ENCODE peak calls at places on chromosomes 4 and X, in ten cellular contexts. W, M, G, H, R, L, F, U, X and T are unnamed samples.
A peak's percentile ranks its signal among the peaks of the same experiment; 100 is the strongest.

GRCh38 chr4:152831416-152831815 is 51.7 kb downstream of the ARFIP1 start:
- DNase-seq in W (no peak), M (no peak), G (no peak), H (no peak), R (peak; percentile 24), L (no peak), F (no peak), U (no peak), X (no peak), T (no peak)

GRCh38 chrX:16628954-16629595 is 20.9 kb upstream of the S100G start:
- DNase-seq in W (no peak), M (no peak), G (no peak), H (no peak), R (no peak), L (peak; percentile 84), F (no peak), U (no peak), X (no peak), T (no peak)

GRCh38 chr4:108933046-108933445 is 170.2 kb upstream of the ETNPPL start:
- DNase-seq in W (no peak), M (no peak), G (no peak), H (no peak), R (no peak), L (no peak), F (no peak), U (no peak), X (no peak), T (no peak)

GRCh38 chrX:15939737-15940136 is 85.1 kb upstream of the AP1S2 start:
- DNase-seq in W (no peak), M (no peak), G (no peak), H (no peak), R (no peak), L (no peak), F (no peak), U (no peak), X (no peak), T (no peak)

GRCh38 chr4:36192922-36193321 is 51.4 kb downstream of the ARAP2 start:
- DNase-seq in W (no peak), M (no peak), G (no peak), H (no peak), R (no peak), L (no peak), F (no peak), U (no peak), X (no peak), T (no peak)

GRCh38 chr4:27198246-27198645 is 337.6 kb downstream of the STIM2 start:
- DNase-seq in W (no peak), M (no peak), G (no peak), H (no peak), R (no peak), L (no peak), F (no peak), U (no peak), X (no peak), T (no peak)

GRCh38 chrX:72545990-72546389 is 26.7 kb downstream of the HDAC8 start:
- DNase-seq in W (peak; percentile 10), M (no peak), G (no peak), H (no peak), R (no peak), L (no peak), F (no peak), U (no peak), X (no peak), T (no peak)

GRCh38 chrX:74015379-74016019 is 288.5 kb upstream of the ZCCHC13 start:
- DNase-seq in W (peak; percentile 65), M (no peak), G (peak; percentile 66), H (no peak), R (peak; percentile 77), L (peak; percentile 80), F (peak; percentile 73), U (peak; percentile 67), X (no peak), T (peak; percentile 13)

GRCh38 chrX:48071986-48072605 is 656 bp upstream of the ZNF630 start:
- DNase-seq in W (no peak), M (no peak), G (no peak), H (no peak), R (no peak), L (no peak), F (no peak), U (no peak), X (no peak), T (no peak)

GRCh38 chr4:110197421-110198398 is 705 bp downstream of the ELOVL6 start:
- DNase-seq in W (peak; percentile 17), M (no peak), G (peak; percentile 52), H (no peak), R (peak; percentile 39), L (peak; percentile 66), F (no peak), U (peak; percentile 37), X (peak; percentile 81), T (peak; percentile 49)

GRCh38 chr4:97477974-97478373 is 665.3 kb downstream of the STPG2 start:
- DNase-seq in W (no peak), M (no peak), G (no peak), H (no peak), R (no peak), L (no peak), F (no peak), U (no peak), X (no peak), T (no peak)

GRCh38 chr4:97475621-97476020 is 667.7 kb downstream of the STPG2 start:
- DNase-seq in W (no peak), M (no peak), G (no peak), H (no peak), R (no peak), L (no peak), F (no peak), U (no peak), X (no peak), T (no peak)

GRCh38 chr4:97479388-97479787 is 663.9 kb downstream of the STPG2 start:
- DNase-seq in W (no peak), M (no peak), G (no peak), H (no peak), R (no peak), L (no peak), F (no peak), U (no peak), X (no peak), T (no peak)
- TF ChIP-seq POLR2A in W (no peak), M (no peak), G (no peak), H (no peak), R (no peak), L (no peak), F (no peak), U (no peak), X (no peak), T (no peak)

DNA sequence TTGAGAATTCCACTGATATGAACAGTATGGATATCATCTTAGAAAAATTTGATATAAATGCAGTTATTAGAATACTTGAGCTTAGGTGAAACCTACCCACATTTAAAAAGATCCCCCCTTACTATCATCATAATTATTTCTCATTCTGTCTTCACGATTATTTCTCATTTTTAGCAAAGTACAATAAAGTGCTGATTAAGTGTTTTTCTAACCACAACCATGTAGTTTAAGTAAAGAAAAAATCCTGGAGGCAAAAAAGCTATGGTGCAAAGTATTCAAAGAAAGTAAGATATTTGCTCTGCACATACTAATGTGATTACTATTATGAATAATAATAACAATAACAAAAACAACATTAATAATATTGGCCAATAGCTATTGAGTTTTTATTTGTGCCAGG is 365.6 kb upstream of the PCDH7 start:
- DNase-seq in W (no peak), M (no peak), G (no peak), H (no peak), R (no peak), L (no peak), F (no peak), U (no peak), X (no peak), T (no peak)
- H3K4me1 ChIP-seq in W (no peaks in the 10 kb centered on the region), M (no peaks in the 10 kb centered on the region), G (no peaks in the 10 kb centered on the region), H (no peaks in the 10 kb centered on the region), R (no peaks in the 10 kb centered on the region), L (no peaks in the 10 kb centered on the region), F (no peaks in the 10 kb centered on the region), U (no peaks in the 10 kb centered on the region), X (no peaks in the 10 kb centered on the region), T (no peaks in the 10 kb centered on the region)

DNA sequence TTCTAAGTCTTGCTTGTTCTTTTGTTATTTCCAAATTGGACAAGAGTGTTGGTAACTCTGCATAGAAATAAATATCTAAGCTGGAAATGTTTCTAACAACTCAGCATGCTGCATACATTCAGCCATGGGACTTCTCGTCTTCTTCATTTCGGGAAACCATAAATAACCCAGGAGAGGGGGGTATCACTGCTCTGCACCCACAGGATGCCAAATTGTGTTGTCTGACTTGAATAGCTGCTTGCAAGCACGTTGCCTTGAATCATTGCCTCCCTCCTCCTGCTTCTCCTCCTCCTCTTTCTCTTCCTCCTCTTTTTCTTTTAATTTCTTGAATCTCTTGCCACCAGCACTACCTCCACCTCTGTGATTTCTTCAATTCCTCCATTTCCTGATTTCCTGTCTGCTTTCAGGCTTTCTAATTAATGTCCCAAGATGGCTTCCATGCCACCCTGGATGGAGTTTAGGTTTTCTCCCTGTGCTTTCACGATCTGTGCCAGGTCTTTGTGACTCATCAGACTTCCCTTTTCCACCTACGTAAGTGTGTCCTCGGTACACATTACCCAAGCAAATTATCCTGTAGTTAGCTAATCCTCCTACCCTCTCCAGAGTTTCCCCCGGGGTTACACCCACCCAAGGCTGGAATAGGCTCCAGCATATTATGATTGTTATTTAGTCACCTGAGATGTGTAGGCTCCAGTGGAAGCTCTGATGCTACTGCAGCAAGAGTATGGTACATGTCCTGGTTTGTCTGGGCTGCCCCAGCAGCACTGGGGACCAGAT is 122.6 kb upstream of the VCX3B start:
- DNase-seq in W (no peak), M (no peak), G (no peak), H (no peak), R (no peak), L (no peak), F (no peak), U (no peak), X (no peak), T (no peak)
- H3K27ac ChIP-seq in W (no peak overlapping the region), M (no peak overlapping the region), G (no peak overlapping the region), H (no peak overlapping the region), R (no peak overlapping the region), L (no peak overlapping the region), F (no peak overlapping the region), U (no peak overlapping the region), X (no peak overlapping the region), T (no peak overlapping the region)

DNA sequence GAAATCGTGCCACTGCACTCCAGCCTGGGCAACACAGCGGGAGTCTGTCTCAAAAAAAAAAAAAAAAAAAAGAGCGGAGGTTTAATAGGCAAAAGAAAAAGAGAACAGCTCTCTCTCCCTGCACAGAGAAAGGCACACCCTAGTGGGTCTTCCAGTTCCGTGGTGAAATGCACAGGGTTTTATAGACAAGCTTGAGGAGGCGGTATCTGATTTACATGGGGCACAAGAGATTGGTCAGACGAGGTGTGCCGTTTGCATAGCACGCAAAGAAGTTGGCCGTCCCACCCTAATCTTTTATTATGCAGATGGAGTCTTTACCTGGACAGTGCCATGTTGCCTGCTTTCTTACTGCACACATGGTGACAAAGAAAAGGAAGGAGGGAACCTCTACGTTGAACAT is 33.5 kb upstream of the REST start:
- DNase-seq in W (no peak), M (no peak), G (no peak), H (no peak), R (no peak), L (peak; percentile 18), F (no peak), U (no peak), X (no peak), T (no peak)
- TF ChIP-seq POLR2A in W (no peak), M (no peak), G (no peak), H (no peak), R (no peak), L (no peak), F (no peak), U (no peak), X (no peak), T (no peak)